ENCODE peak calls at places on chromosomes 13 and 19, in four cellular contexts. V, D, R and L are unnamed samples.

GRCh38 chr19:3586124-3586626 is 897 bp downstream of the GIPC3 start:
- DNase-seq in R (no peak), D (no peak), V (peak), L (peak)

GRCh38 chr13:102580552-102581169 is 16.1 kb upstream of the TPP2 start:
- DNase-seq in D (no peak), V (peak), R (no peak), L (peak)

GRCh38 chr19:13920940-13921744 is 15.1 kb downstream of the CC2D1A start:
- DNase-seq in R (no peak), V (no peak), D (no peak), L (no peak)

GRCh38 chr19:46361915-46362314 is 15.0 kb downstream of the PPP5C start:
- DNase-seq in V (no peak), R (no peak), D (no peak), L (no peak)

GRCh38 chr13:46134961-46135522 is 30.2 kb upstream of the CPB2 start:
- DNase-seq in R (no peak), D (peak), V (no peak), L (peak)

GRCh38 chr13:74287672-74288169 is 153.5 kb upstream of the KLF12 start:
- DNase-seq in D (no peak), R (peak), V (peak), L (peak)

GRCh38 chr13:53411443-53411842 is 382.8 kb downstream of the OLFM4 start:
- DNase-seq in V (no peak), R (no peak), D (no peak), L (no peak)

GRCh38 chr13:49253997-49254396 is 6.3 kb downstream of the CDADC1 start:
- DNase-seq in D (no peak), R (no peak), V (no peak), L (no peak)

GRCh38 chr19:50921391-50922315 is 10.5 kb upstream of the KLK4 start:
- DNase-seq in D (no peak), R (no peak), V (no peak), L (no peak)

GRCh38 chr13:85512421-85512820 is 286.8 kb downstream of the SLITRK6 start:
- DNase-seq in V (no peak), D (no peak), R (no peak), L (no peak)

GRCh38 chr19:5913739-5914357 is at the start of gene CAPS:
- DNase-seq in R (no peak), D (no peak), V (no peak), L (no peak)

GRCh38 chr19:4455742-4456565 is 1.6 kb downstream of the UBXN6 start:
- DNase-seq in R (no peak), V (no peak), D (peak), L (peak)

GRCh38 chr13:113119166-113119821 is 3.3 kb upstream of the F10 start:
- DNase-seq in D (no peak), V (no peak), R (no peak), L (no peak)

GRCh38 chr13:97753942-97754670 is 199.4 kb upstream of the IPO5 start:
- DNase-seq in R (no peak), D (no peak), V (no peak), L (no peak)
- TF ChIP-seq CTCF in R (no peak), D (no peak), V (peak), L (no peak)

GRCh38 chr19:15244808-15245207 is 12.6 kb upstream of the EPHX3 start:
- DNase-seq in R (no peak), V (no peak), D (no peak), L (no peak)

GRCh38 chr19:15243236-15243957 is 11.1 kb upstream of the EPHX3 start:
- DNase-seq in R (no peak), D (no peak), V (no peak), L (no peak)

GRCh38 chr19:15245370-15246197 is 13.3 kb upstream of the EPHX3 start:
- DNase-seq in R (no peak), D (no peak), V (no peak), L (no peak)

GRCh38 chr19:15246198-15246481 is 13.9 kb upstream of the EPHX3 start:
- DNase-seq in R (no peak), V (no peak), D (no peak), L (no peak)

GRCh38 chr19:15244106-15244803 is 12.0 kb upstream of the EPHX3 start:
- DNase-seq in R (no peak), V (no peak), D (no peak), L (no peak)
- TF ChIP-seq CTCF in R (no peak), V (no peak), D (no peak), L (no peak)

GRCh38 chr13:92074658-92075057 is 676.2 kb downstream of the GPC5 start:
- DNase-seq in R (no peak), V (peak), D (no peak), L (no peak)
- TF ChIP-seq CTCF in R (no peak), V (no peak), D (peak), L (peak)

DNA sequence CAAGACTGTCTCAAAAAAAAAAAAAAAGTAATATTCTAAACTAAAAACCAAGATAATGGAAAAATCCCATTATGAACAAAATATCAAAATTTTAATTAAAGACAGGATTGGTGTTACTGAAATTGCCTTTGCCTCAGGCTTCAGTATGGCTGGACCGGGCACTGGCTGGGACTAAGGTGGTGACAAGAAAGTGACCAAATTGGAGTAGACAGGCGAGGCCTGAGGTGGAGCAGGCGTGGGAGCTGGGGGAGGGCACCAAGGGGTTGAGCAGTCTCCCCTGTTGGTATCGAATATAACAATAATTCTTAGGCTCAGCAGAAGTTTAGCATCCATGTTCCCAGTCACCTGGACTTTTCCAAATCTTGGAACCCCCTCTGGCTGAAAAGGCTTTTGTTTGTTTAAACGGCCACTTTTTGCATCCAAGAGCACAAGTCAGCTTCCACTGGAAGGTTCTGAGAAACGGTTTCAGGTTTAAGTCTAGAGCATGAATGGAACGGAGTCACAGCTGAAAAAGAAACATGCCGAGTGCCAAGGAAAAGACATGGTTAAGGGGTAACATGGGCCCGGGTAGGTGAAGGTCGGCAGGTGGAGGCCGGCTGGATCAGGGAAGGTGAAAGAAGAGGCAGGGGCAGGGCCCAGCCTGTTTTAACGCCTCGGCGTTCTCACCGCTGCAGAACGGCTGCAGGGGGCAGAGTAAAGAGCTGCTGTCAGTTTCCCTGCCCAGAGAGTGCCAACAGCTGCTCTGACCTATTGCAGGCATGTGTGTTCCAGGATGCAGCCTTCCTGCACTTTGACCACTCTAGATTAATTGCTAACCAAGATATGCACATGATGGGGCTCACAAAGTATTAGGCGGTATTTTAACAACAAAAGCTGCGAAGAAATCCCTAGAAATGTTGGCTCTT is 104.4 kb downstream of the TM9SF2 start:
- DNase-seq in V (peak), R (peak), D (no peak), L (peak)
- TF ChIP-seq CTCF in V (no peak), R (peak), D (peak), L (no peak)